ENCODE peak calls at places on chromosomes 16 and 17, in nine cellular contexts. F, B, J, T, U, Y, K, E and V are unnamed samples.

GRCh38 chr17:60065867-60066266 is 12.9 kb downstream of the HEATR6 start:
- DNase-seq in F (no peak), B (no peak), J (no peak), T (no peak), U (no peak), Y (no peak), K (no peak), E (no peak), V (peak; percentile 10)

GRCh38 chr17:42363767-42364585 is 24.3 kb downstream of the STAT3 start:
- DNase-seq in F (peak; percentile 56), B (no peak), J (no peak), T (no peak), U (no peak), Y (no peak), K (peak; percentile 71), E (no peak), V (no peak)

GRCh38 chr16:3152022-3152272 is 17.1 kb downstream of the ZNF213 start:
- DNase-seq in F (no peak), B (no peak), J (no peak), T (no peak), U (no peak), Y (no peak), K (no peak), E (peak; percentile 46), V (no peak)

GRCh38 chr16:67801889-67802288 is 4.5 kb downstream of the RANBP10 start:
- DNase-seq in F (no peak), B (no peak), J (no peak), T (no peak), U (peak; percentile 11), Y (no peak), K (no peak), E (no peak), V (no peak)

GRCh38 chr17:61132524-61133025 is 267.1 kb upstream of the TBX2 start:
- DNase-seq in F (no peak), B (no peak), J (no peak), T (no peak), U (no peak), Y (no peak), K (no peak), E (no peak), V (no peak)

GRCh38 chr17:15213381-15214087 is 51.6 kb downstream of the PMP22 start:
- DNase-seq in F (peak; percentile 26), B (no peak), J (no peak), T (no peak), U (no peak), Y (no peak), K (peak; percentile 24), E (no peak), V (peak; percentile 29)

GRCh38 chr17:17140590-17140980 is 65.5 kb downstream of the PLD6 start:
- DNase-seq in F (peak; percentile 78), B (peak; percentile 38), J (no peak), T (no peak), U (no peak), Y (no peak), K (peak; percentile 62), E (no peak), V (peak; percentile 40)

GRCh38 chr17:19650826-19651225 is 2.3 kb downstream of the ALDH3A2 start:
- DNase-seq in F (no peak), B (no peak), J (no peak), T (no peak), U (no peak), Y (no peak), K (no peak), E (no peak), V (no peak)

GRCh38 chr17:77622627-77623026 is 335.9 kb upstream of the TNRC6C start:
- DNase-seq in F (no peak), B (no peak), J (no peak), T (no peak), U (no peak), Y (no peak), K (no peak), E (no peak), V (no peak)

GRCh38 chr17:4433515-4434031 is at the start of gene SPNS3:
- DNase-seq in F (no peak), B (no peak), J (no peak), T (no peak), U (peak; percentile 38), Y (no peak), K (no peak), E (no peak), V (no peak)

GRCh38 chr16:22075776-22076175 is 16.6 kb upstream of the VWA3A start:
- DNase-seq in F (no peak), B (no peak), J (no peak), T (no peak), U (no peak), Y (no peak), K (no peak), E (no peak), V (no peak)

GRCh38 chr17:39406951-39407350 is 5.5 kb upstream of the FBXL20 start:
- DNase-seq in F (no peak), B (no peak), J (no peak), T (no peak), U (no peak), Y (no peak), K (no peak), E (no peak), V (no peak)

GRCh38 chr17:36816214-36816613 is 121.1 kb upstream of the LHX1 start:
- DNase-seq in F (no peak), B (no peak), J (no peak), T (no peak), U (no peak), Y (no peak), K (no peak), E (no peak), V (no peak)

GRCh38 chr16:5000573-5001001 is 33.1 kb downstream of the NAGPA start:
- DNase-seq in F (no peak), B (no peak), J (no peak), T (no peak), U (no peak), Y (no peak), K (no peak), E (peak; percentile 30), V (no peak)

GRCh38 chr17:17729620-17730249 is 48.5 kb downstream of the RAI1 start:
- DNase-seq in F (no peak), B (no peak), J (no peak), T (no peak), U (peak; percentile 34), Y (no peak), K (no peak), E (no peak), V (no peak)

GRCh38 chr17:67137026-67137370 is 92.6 kb downstream of the CACNG1 start:
- DNase-seq in F (no peak), B (no peak), J (no peak), T (no peak), U (no peak), Y (no peak), K (no peak), E (no peak), V (no peak)

GRCh38 chr16:17377360-17378324 is 93.1 kb downstream of the XYLT1 start:
- DNase-seq in F (no peak), B (no peak), J (no peak), T (no peak), U (no peak), Y (no peak), K (no peak), E (no peak), V (no peak)

DNA sequence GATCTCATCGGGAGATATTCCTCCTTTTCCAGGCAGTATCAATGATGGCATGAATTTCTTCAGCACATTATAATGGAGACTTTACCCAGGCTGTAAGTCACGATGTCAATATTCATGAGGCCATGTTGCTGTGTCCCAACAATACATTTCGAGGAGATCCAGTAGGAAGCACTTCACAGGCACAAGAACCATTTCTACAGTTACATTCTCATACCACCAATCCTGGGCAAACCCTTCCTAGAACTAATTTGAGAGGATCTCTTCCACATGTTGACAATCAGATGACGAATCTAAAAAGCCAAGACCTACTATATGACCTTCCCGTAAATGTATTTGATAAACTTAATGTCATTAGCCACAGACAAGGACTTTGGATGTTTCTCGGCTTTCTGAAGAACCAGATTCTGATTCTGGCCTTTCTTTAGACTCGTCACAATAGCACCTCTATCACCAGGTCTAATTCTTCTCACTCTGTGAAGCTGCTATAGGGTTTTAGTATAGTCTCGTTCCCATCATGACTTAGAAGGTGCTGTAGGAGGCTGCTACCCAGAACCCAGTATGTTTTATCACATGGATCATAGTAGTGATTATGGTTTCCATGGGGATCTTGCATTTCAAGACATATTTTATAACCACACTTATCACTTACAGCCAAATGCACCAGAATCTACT is 40.2 kb downstream of the C16orf87 start:
- DNase-seq in F (no peak), B (no peak), J (no peak), T (no peak), U (no peak), Y (no peak), K (no peak), E (no peak), V (no peak)
- H3K4me3 ChIP-seq in F (peak overlapping the region; percentile 73), B (no peak overlapping the region), J (no peak overlapping the region), T (no peak overlapping the region), U (peak overlapping the region; percentile 69), Y (peak overlapping the region; percentile 71), K (no peak overlapping the region), E (peak overlapping the region; percentile 71), V (peak overlapping the region; percentile 68)

GRCh38 chr16:85606920-85607319 is 6.2 kb upstream of the GSE1 start:
- DNase-seq in F (no peak), B (no peak), J (no peak), T (no peak), U (no peak), Y (no peak), K (no peak), E (no peak), V (peak; percentile 30)
- H3K4me3 ChIP-seq in F (no peak overlapping the region), B (no peak overlapping the region), J (no peak overlapping the region), T (no peak overlapping the region), U (no peak overlapping the region), Y (no peak overlapping the region), K (no peak overlapping the region), E (peak overlapping the region; percentile 6), V (peak overlapping the region; percentile 4)

GRCh38 chr17:2393954-2394749 is 6.7 kb downstream of the MNT start:
- DNase-seq in F (no peak), B (no peak), J (no peak), T (no peak), U (no peak), Y (no peak), K (no peak), E (no peak), V (no peak)
- H3K4me3 ChIP-seq in F (peak overlapping the region; percentile 39), B (no peak overlapping the region), J (no peak overlapping the region), T (peak overlapping the region; percentile 50), U (no peak overlapping the region), Y (peak overlapping the region; percentile 64), K (peak overlapping the region; percentile 24), E (peak overlapping the region; percentile 90), V (peak overlapping the region; percentile 45)

DNA sequence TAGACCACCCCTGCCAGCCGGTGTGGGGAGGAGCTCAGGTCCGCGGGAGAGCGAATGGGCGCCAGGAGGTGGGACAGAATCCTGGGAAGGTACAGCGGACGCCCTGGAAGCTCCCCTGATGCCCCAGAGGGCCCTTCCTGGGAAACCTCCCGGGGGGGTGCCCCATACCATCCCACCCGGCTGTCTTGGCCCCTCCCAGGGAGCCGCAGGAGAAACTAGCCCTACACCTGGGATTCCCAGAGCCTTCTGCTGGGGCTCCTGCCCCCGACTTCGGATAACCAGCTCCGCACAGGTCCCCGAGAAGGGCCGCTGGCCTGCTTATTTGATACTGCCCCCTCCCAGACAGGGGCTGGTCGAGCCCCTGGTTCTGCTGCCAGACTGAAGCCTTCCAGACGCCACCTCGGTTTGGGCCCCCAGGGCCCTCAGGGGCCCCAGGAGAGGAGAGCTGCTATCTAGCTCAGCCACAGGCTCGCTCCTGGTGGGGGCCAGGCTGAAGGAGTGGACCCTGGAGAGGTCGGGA is 3.0 kb upstream of the CBX4 start:
- DNase-seq in F (no peak), B (peak; percentile 35), J (no peak), T (peak; percentile 58), U (no peak), Y (no peak), K (no peak), E (no peak), V (no peak)
- H3K4me3 ChIP-seq in F (no peak overlapping the region), B (no peak overlapping the region), J (no peak overlapping the region), T (no peak overlapping the region), U (peak overlapping the region; percentile 28), Y (no peak overlapping the region), K (no peak overlapping the region), E (peak overlapping the region; percentile 61), V (no peak overlapping the region)